ENCODE peak calls at places on chromosomes 7 and 10, in four cellular contexts. H is iris pigment epithelial cell, I is head of caudate nucleus, W is stomach. B is an unnamed sample.

GRCh38 chr7:117202511-117202910 is 120.3 kb downstream of the WNT2 start:
- DNase-seq in H (no peak), I (no peak), W (no peak), B (peak; percentile 20)

GRCh38 chr10:79400567-79401004 is 44.8 kb downstream of the ZCCHC24 start:
- DNase-seq in H (peak; percentile 29), I (peak; percentile 60), W (peak; percentile 58), B (no peak)

GRCh38 chr10:115624448-115624847 is 531.3 kb downstream of the ATRNL1 start:
- DNase-seq in H (peak; percentile 20), I (no peak), W (no peak), B (peak; percentile 10)

GRCh38 chr10:37732685-37733084 is 124.7 kb downstream of the ZNF248 start:
- DNase-seq in H (peak; percentile 8), I (no peak), W (no peak), B (no peak)

GRCh38 chr7:24981544-24981951 is 1.6 kb upstream of the OSBPL3 start:
- DNase-seq in H (peak; percentile 71), I (peak; percentile 72), W (peak; percentile 62), B (peak; percentile 49)

GRCh38 chr7:144812379-144813283 is 23.2 kb downstream of the TPK1 start:
- DNase-seq in H (no peak), I (no peak), W (no peak), B (no peak)

GRCh38 chr7:23369100-23369499 is 70.0 kb downstream of the MALSU1 start:
- DNase-seq in H (no peak), I (no peak), W (no peak), B (no peak)

GRCh38 chr7:107427462-107427861 is 42.4 kb upstream of the GPR22 start:
- DNase-seq in H (no peak), I (no peak), W (peak; percentile 36), B (no peak)

GRCh38 chr10:70441877-70442205 is 360 bp upstream of the NODAL start:
- DNase-seq in H (no peak), I (no peak), W (no peak), B (no peak)

GRCh38 chr7:49660976-49661375 is 112.5 kb upstream of the VWC2 start:
- DNase-seq in H (no peak), I (no peak), W (no peak), B (no peak)

GRCh38 chr7:154767194-154767593 is 235.7 kb downstream of the PAXIP1 start:
- DNase-seq in H (no peak), I (no peak), W (no peak), B (peak; percentile 86)

GRCh38 chr7:90210925-90211324 is 615 bp upstream of the STEAP2 start:
- DNase-seq in H (no peak), I (peak; percentile 15), W (no peak), B (peak; percentile 25)

GRCh38 chr7:135466442-135467206 is 43.3 kb downstream of the CNOT4 start:
- DNase-seq in H (no peak), I (no peak), W (no peak), B (no peak)

GRCh38 chr10:29949411-29950011 is 109.9 kb downstream of the JCAD start:
- DNase-seq in H (peak; percentile 96), I (no peak), W (no peak), B (peak; percentile 88)

GRCh38 chr7:115634633-115635032 is 395.9 kb downstream of the TFEC start:
- DNase-seq in H (peak; percentile 17), I (no peak), W (no peak), B (no peak)

GRCh38 chr7:80313067-80313626 is 178.5 kb downstream of the GNAI1 start:
- DNase-seq in H (no peak), I (no peak), W (no peak), B (no peak)

GRCh38 chr7:5396999-5397656 is 26.5 kb downstream of the TNRC18 start:
- DNase-seq in H (peak; percentile 95), I (peak; percentile 34), W (peak; percentile 89), B (no peak)

GRCh38 chr7:114554781-114555537 is 140.3 kb downstream of the FOXP2 start:
- DNase-seq in H (no peak), I (no peak), W (no peak), B (peak; percentile 13)

GRCh38 chr10:78541528-78542470 is 508.1 kb downstream of the RPS24 start:
- DNase-seq in H (peak; percentile 24), I (no peak), W (no peak), B (no peak)

GRCh38 chr10:113751116-113751728 is at the start of gene PLEKHS1:
- DNase-seq in H (peak; percentile 26), I (no peak), W (no peak), B (peak; percentile 62)

GRCh38 chr7:112572669-112573301 is 92.0 kb downstream of the LSMEM1 start:
- DNase-seq in H (no peak), I (no peak), W (no peak), B (peak; percentile 50)

GRCh38 chr10:112475565-112476233 is 28.7 kb downstream of the VTI1A start:
- DNase-seq in H (peak; percentile 11), I (no peak), W (no peak), B (peak; percentile 28)

GRCh38 chr7:95397381-95397780 is 1.2 kb upstream of the PON3 start:
- DNase-seq in H (no peak), I (no peak), W (no peak), B (no peak)

GRCh38 chr7:48089415-48089975 is 430 bp downstream of the UPP1 start:
- DNase-seq in H (peak; percentile 34), I (peak; percentile 57), W (peak; percentile 51), B (no peak)

GRCh38 chr7:157514746-157515145 is 177.9 kb downstream of the DNAJB6 start:
- DNase-seq in H (no peak), I (no peak), W (peak; percentile 11), B (no peak)

GRCh38 chr10:110107430-110107829 is 99.6 kb downstream of the ADD3 start:
- DNase-seq in H (no peak), I (no peak), W (no peak), B (no peak)

GRCh38 chr7:101382937-101383336 is 20.3 kb downstream of the COL26A1 start:
- DNase-seq in H (no peak), I (no peak), W (no peak), B (no peak)

GRCh38 chr10:78707745-78708144 is 361.0 kb upstream of the ZMIZ1 start:
- DNase-seq in H (no peak), I (no peak), W (no peak), B (no peak)

GRCh38 chr10:132301371-132302330 is 6.1 kb downstream of the STK32C start:
- DNase-seq in H (no peak), I (no peak), W (no peak), B (no peak)

GRCh38 chr10:128711776-128712175 is 585.6 kb upstream of the MKI67 start:
- DNase-seq in H (no peak), I (no peak), W (no peak), B (no peak)